ENCODE peak calls at places on chromosomes 7 and 10, in nine cellular contexts. R is left colon; B is substantia nigra; S is effector memory CD4-positive, alpha-beta T cell; I is prostate gland; V is GM13977; J is nucleus accumbens; E is T-helper 1 cell; F is lower lobe of right lung. P is an unnamed sample.

GRCh38 chr10:122062831-122063674 is 74.1 kb downstream of the TACC2 start:
- DNase-seq in R (peak; percentile 83), B (no peak), S (no peak), I (peak; percentile 96), V (no peak), J (no peak), E (no peak), F (peak; percentile 86), P (peak; percentile 90)

GRCh38 chr10:71314028-71314693 is 4.9 kb upstream of the SLC29A3 start:
- DNase-seq in R (peak; percentile 54), B (no peak), S (peak; percentile 33), I (peak; percentile 35), V (peak; percentile 80), J (no peak), E (peak; percentile 54), F (peak; percentile 65), P (peak; percentile 74)

GRCh38 chr7:85191383-85191782 is 4.5 kb upstream of the SEMA3D start:
- DNase-seq in R (no peak), B (no peak), S (no peak), I (no peak), V (no peak), J (no peak), E (no peak), F (no peak), P (no peak)

GRCh38 chr10:47264797-47265281 is 35.2 kb upstream of the GDF10 start:
- DNase-seq in R (no peak), B (no peak), S (peak; percentile 41), I (no peak), V (no peak), J (no peak), E (peak; percentile 35), F (no peak), P (no peak)

GRCh38 chr10:80519936-80520650 is 17.6 kb upstream of the SH2D4B start:
- DNase-seq in R (no peak), B (no peak), S (no peak), I (no peak), V (no peak), J (no peak), E (no peak), F (no peak), P (peak; percentile 61)

GRCh38 chr10:112584276-112584675 is 137.3 kb downstream of the VTI1A start:
- DNase-seq in R (no peak), B (no peak), S (no peak), I (no peak), V (no peak), J (no peak), E (no peak), F (no peak), P (no peak)

GRCh38 chr7:143369678-143370651 is 7.5 kb upstream of the FAM131B start:
- DNase-seq in R (no peak), B (no peak), S (no peak), I (no peak), V (no peak), J (no peak), E (no peak), F (no peak), P (peak; percentile 55)

GRCh38 chr7:79927116-79927515 is 207.5 kb upstream of the GNAI1 start:
- DNase-seq in R (no peak), B (no peak), S (no peak), I (no peak), V (no peak), J (no peak), E (no peak), F (no peak), P (no peak)

GRCh38 chr10:29839826-29840515 is 205.2 kb upstream of the SVIL start:
- DNase-seq in R (no peak), B (no peak), S (no peak), I (peak; percentile 92), V (no peak), J (no peak), E (no peak), F (peak; percentile 70), P (no peak)

GRCh38 chr7:151948039-151948438 is 8.2 kb upstream of the GALNTL5 start:
- DNase-seq in R (no peak), B (no peak), S (no peak), I (no peak), V (no peak), J (no peak), E (no peak), F (no peak), P (no peak)

GRCh38 chr7:73615886-73616285 is 8.4 kb downstream of the MLXIPL start:
- DNase-seq in R (no peak), B (no peak), S (no peak), I (no peak), V (no peak), J (no peak), E (no peak), F (no peak), P (no peak)

P was measured in kidney.